ENCODE peak calls at places on chromosomes 11 and 22, in nine cellular contexts. K is mucosa of descending colon, O is fibroblast of lung, G is gastrocnemius medialis, L is Panc1, I is heart right ventricle, S is keratinocyte, U is heart left ventricle, H is cardiac muscle cell. N is an unnamed sample.

GRCh38 chr11:36817336-36817965 is 219.4 kb upstream of the RAG2 start:
- DNase-seq in O (peak; percentile 24), L (no peak), H (peak; percentile 6), U (no peak), I (no peak), K (no peak), G (no peak), S (no peak), N (no peak)

GRCh38 chr11:101061606-101062005 is 68.0 kb downstream of the PGR start:
- DNase-seq in U (no peak), S (no peak), G (no peak), I (no peak), O (peak; percentile 14), K (no peak), H (peak; percentile 77), L (no peak), N (no peak)

GRCh38 chr11:86396403-86396802 is 21.7 kb downstream of the CCDC81 start:
- DNase-seq in S (no peak), G (no peak), I (no peak), U (no peak), H (no peak), O (peak; percentile 6), K (no peak), L (no peak), N (no peak)

GRCh38 chr11:66011239-66011784 is 496 bp upstream of the CST6 start:
- DNase-seq in G (no peak), S (peak; percentile 98), L (no peak), H (peak; percentile 33), O (no peak), I (no peak), U (no peak), K (no peak), N (no peak)

GRCh38 chr22:23243006-23243573 is 62.8 kb downstream of the BCR start:
- DNase-seq in K (no peak), S (no peak), U (no peak), G (no peak), I (no peak), H (no peak), L (no peak), O (no peak), N (no peak)

GRCh38 chr11:9884601-9885000 is 220.7 kb downstream of the SWAP70 start:
- DNase-seq in L (no peak), O (peak; percentile 23), S (no peak), U (no peak), H (no peak), G (no peak), K (no peak), I (no peak), N (no peak)

GRCh38 chr11:36478700-36479329 is 31.3 kb downstream of the TRAF6 start:
- DNase-seq in L (peak; percentile 28), H (peak; percentile 76), I (peak; percentile 62), S (no peak), O (peak; percentile 75), G (no peak), K (peak; percentile 80), U (no peak), N (no peak)

GRCh38 chr22:44128961-44129613 is 51.6 kb upstream of the PARVG start:
- DNase-seq in S (no peak), O (no peak), K (no peak), L (no peak), G (no peak), I (no peak), U (no peak), H (no peak), N (no peak)

GRCh38 chr11:66856496-66857233 is at the start of gene LRFN4:
- DNase-seq in K (peak; percentile 55), I (no peak), U (no peak), G (no peak), H (no peak), S (no peak), O (no peak), L (no peak), N (no peak)

DNA sequence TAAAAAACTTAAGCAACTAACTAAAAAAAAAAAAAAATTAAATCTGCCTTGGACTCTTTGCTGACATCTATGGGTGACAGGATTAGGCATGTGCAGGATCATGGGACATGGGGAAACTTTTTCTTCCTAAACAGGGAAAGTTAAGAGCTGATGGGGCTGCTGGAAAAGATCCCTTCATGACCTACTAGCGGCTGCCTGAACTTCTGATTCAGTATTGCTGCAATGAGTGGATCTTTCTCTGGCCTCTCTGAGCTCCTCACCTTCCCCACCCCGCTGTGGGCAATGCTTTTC is 25.0 kb downstream of the OR5A2 start:
- DNase-seq in H (no peak), O (no peak), K (no peak), I (no peak), S (no peak), L (no peak), G (no peak), U (no peak), N (no peak)
- TF ChIP-seq CTCF in H (no peak), O (no peak), K (no peak), I (no peak), S (no peak), L (no peak), G (no peak), U (no peak), N (no peak)

GRCh38 chr11:50187220-50187619 is 154.5 kb downstream of the OR4C45 start:
- DNase-seq in S (no peak), H (no peak), O (no peak), I (no peak), K (no peak), L (no peak), U (no peak), G (no peak), N (no peak)

GRCh38 chr11:50178732-50179131 is 146.1 kb downstream of the OR4C45 start:
- DNase-seq in U (no peak), G (no peak), I (no peak), H (no peak), K (no peak), O (no peak), S (no peak), L (no peak), N (no peak)

GRCh38 chr11:50188040-50188439 is 155.4 kb downstream of the OR4C45 start:
- DNase-seq in U (no peak), I (no peak), G (no peak), K (no peak), H (no peak), S (no peak), L (no peak), O (no peak), N (no peak)

GRCh38 chr11:50186146-50186545 is 153.5 kb downstream of the OR4C45 start:
- DNase-seq in U (no peak), S (no peak), G (no peak), K (no peak), L (no peak), I (no peak), O (no peak), H (no peak), N (no peak)

DNA sequence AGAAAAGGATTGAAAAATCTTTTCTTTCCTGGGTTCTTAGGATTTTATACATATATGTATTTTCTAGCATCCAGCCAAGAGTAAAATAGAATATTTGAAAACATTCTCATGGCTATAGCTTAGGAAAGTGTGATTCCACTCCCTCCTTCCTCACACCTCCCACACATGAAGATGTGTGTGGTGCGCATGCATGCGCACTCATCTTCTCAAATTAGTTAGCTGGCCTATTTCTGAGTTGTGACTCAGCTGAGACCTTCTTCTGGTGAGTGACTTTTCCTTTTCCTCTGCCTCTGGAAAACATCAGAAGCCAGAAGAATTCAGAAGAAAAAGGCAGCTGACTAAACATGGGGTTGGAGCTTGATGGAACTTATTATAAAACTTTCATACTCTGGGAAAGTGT is 149.8 kb downstream of the OR4C45 start:
- DNase-seq in K (no peak), H (no peak), U (no peak), I (no peak), G (no peak), O (no peak), S (no peak), L (no peak), N (no peak)
- H3K9me3 ChIP-seq in K (peaks cover 33% of the 10 kb centered on the region), H (no peaks in the 10 kb centered on the region), U (no peaks in the 10 kb centered on the region), I (no peaks in the 10 kb centered on the region), G (no peaks in the 10 kb centered on the region), O (no peaks in the 10 kb centered on the region), S (no peaks in the 10 kb centered on the region), L (no peaks in the 10 kb centered on the region), N (no peaks in the 10 kb centered on the region)

GRCh38 chr11:14969922-14970323 is 2.2 kb downstream of the CALCA start:
- DNase-seq in L (no peak), I (no peak), S (no peak), H (peak; percentile 33), G (no peak), O (peak; percentile 15), U (peak; percentile 24), K (peak; percentile 62), N (no peak)
- H3K4me1 ChIP-seq in L (peaks cover 8% of the 10 kb centered on the region), I (peaks cover 2% of the 10 kb centered on the region), S (peaks cover 9% of the 10 kb centered on the region), H (peaks cover 6% of the 10 kb centered on the region), G (peaks cover 10% of the 10 kb centered on the region), O (no peaks in the 10 kb centered on the region), U (peaks cover 11% of the 10 kb centered on the region), K (peaks cover 13% of the 10 kb centered on the region), N (peaks cover 33% of the 10 kb centered on the region)

GRCh38 chr22:37328017-37328416 is 45.7 kb downstream of the CYTH4 start:
- DNase-seq in G (no peak), O (peak; percentile 47), U (no peak), K (no peak), H (peak; percentile 54), L (no peak), I (no peak), S (no peak), N (no peak)

GRCh38 chr22:37331811-37332536 is 49.7 kb downstream of the CYTH4 start:
- DNase-seq in I (no peak), U (no peak), S (no peak), K (no peak), G (no peak), L (no peak), O (no peak), H (no peak), N (no peak)

GRCh38 chr22:37331034-37331428 is 48.7 kb downstream of the CYTH4 start:
- DNase-seq in I (no peak), H (peak; percentile 63), O (peak; percentile 57), L (no peak), K (no peak), S (no peak), G (no peak), U (no peak), N (no peak)

GRCh38 chr22:37329239-37330140 is 47.2 kb downstream of the CYTH4 start:
- DNase-seq in K (no peak), O (peak; percentile 50), G (no peak), H (no peak), U (no peak), L (no peak), I (no peak), S (peak; percentile 90), N (no peak)

DNA sequence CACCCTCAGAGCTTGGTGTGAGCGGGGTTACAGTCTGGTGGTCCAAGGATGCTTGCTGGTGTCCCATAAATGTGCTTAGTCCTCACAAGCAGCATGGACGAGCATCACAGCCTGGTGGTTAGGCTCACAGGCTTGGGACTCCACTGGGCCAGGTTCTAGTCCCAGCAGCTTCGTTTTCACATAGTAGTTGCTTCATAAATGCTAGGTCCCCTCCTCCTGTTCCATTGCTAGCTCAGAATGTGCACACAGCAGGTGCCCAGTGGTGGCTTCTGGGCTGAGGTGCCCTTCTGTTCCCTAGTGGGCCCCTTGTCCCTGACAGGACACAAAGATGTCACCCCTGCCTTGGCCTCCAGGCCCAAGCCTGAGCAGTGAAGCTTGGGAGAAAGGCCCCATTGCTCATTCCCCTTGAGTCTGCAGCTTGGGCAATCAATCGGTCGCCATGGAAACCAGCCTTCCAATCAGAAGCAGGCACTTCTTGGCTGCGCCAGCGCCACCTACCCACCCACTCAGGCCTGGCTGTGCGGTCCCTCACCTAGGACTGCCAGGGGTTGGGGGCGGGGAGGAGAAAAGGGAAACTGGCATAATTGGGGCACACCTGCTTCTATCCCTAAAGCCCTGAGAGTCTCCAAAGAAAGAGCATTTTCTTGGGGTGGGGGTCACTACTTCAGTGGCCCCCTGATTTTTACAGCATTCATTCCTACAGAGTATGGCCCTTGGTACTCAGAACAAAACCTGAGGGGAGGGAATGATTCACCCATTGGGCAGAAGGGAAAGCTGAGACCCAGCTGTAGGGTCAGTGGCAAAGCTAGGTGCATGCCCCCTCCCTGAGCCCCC is 48.1 kb downstream of the CYTH4 start:
- DNase-seq in O (peak; percentile 79), S (no peak), I (no peak), U (no peak), K (peak; percentile 59), H (peak; percentile 90), G (no peak), L (no peak), N (no peak)
- TF ChIP-seq CTCF in O (no peak), S (peak; percentile 39), I (no peak), U (no peak), K (no peak), H (peak; percentile 30), G (no peak), L (no peak), N (no peak)

N was measured in tibial nerve.